ENCODE peak calls at places on chromosomes 1 and 21, in five cellular contexts. One of them, this sample, is unnamed.

GRCh38 chr1:23638188-23638619 is 53.4 kb upstream of the RPL11 start:
- DNase-seq in BJ: no peak
- DNase-seq in GM12865: no peak
- DNase-seq in tibial artery: no peak
- DNase-seq in upper lobe of right lung: no peak
- DNase-seq in this sample: no peak

GRCh38 chr1:153881764-153882163 is 41.0 kb downstream of the GATAD2B start:
- DNase-seq in BJ: no peak
- DNase-seq in GM12865: no peak
- DNase-seq in tibial artery: no peak
- DNase-seq in upper lobe of right lung: no peak
- DNase-seq in this sample: no peak

GRCh38 chr1:119623651-119624050 is 24.4 kb downstream of the ZNF697 start:
- DNase-seq in BJ: no peak
- DNase-seq in GM12865: no peak
- DNase-seq in tibial artery: no peak
- DNase-seq in upper lobe of right lung: no peak
- DNase-seq in this sample: no peak

GRCh38 chr1:61255324-61255703 is 173.0 kb downstream of the NFIA start:
- DNase-seq in BJ: no peak
- DNase-seq in GM12865: no peak
- DNase-seq in tibial artery: no peak
- DNase-seq in upper lobe of right lung: no peak
- DNase-seq in this sample: no peak

GRCh38 chr1:154557939-154558609 is 388 bp downstream of the UBE2Q1 start:
- DNase-seq in BJ: no peak
- DNase-seq in GM12865: peak; percentile 61
- DNase-seq in tibial artery: peak; percentile 77
- DNase-seq in upper lobe of right lung: peak; percentile 85
- DNase-seq in this sample: no peak

GRCh38 chr1:18547460-18547859 is 66.7 kb downstream of the KLHDC7A start:
- DNase-seq in BJ: no peak
- DNase-seq in GM12865: no peak
- DNase-seq in tibial artery: no peak
- DNase-seq in upper lobe of right lung: no peak
- DNase-seq in this sample: no peak

GRCh38 chr1:25873120-25873519 is 2.4 kb downstream of the PAQR7 start:
- DNase-seq in BJ: no peak
- DNase-seq in GM12865: peak; percentile 20
- DNase-seq in tibial artery: no peak
- DNase-seq in upper lobe of right lung: peak; percentile 36
- DNase-seq in this sample: no peak

GRCh38 chr21:37636152-37636860 is 269.7 kb downstream of the DYRK1A start:
- DNase-seq in BJ: peak; percentile 87
- DNase-seq in GM12865: no peak
- DNase-seq in tibial artery: no peak
- DNase-seq in upper lobe of right lung: no peak
- DNase-seq in this sample: no peak

GRCh38 chr1:36083635-36084501 is at the start of gene TEKT2:
- DNase-seq in BJ: no peak
- DNase-seq in GM12865: no peak
- DNase-seq in tibial artery: no peak
- DNase-seq in upper lobe of right lung: peak; percentile 73
- DNase-seq in this sample: no peak

GRCh38 chr1:55056632-55056992 is 17.3 kb downstream of the PCSK9 start:
- DNase-seq in BJ: no peak
- DNase-seq in GM12865: no peak
- DNase-seq in tibial artery: peak; percentile 55
- DNase-seq in upper lobe of right lung: no peak
- DNase-seq in this sample: no peak

GRCh38 chr1:2552189-2552588 is 4.0 kb upstream of the TNFRSF14 start:
- DNase-seq in BJ: no peak
- DNase-seq in GM12865: no peak
- DNase-seq in tibial artery: no peak
- DNase-seq in upper lobe of right lung: no peak
- DNase-seq in this sample: no peak

GRCh38 chr1:115283249-115283648 is 54.8 kb downstream of the NGF start:
- DNase-seq in BJ: no peak
- DNase-seq in GM12865: no peak
- DNase-seq in tibial artery: peak; percentile 79
- DNase-seq in upper lobe of right lung: no peak
- DNase-seq in this sample: no peak

GRCh38 chr1:117952386-117952785 is 22.8 kb downstream of the WDR3 start:
- DNase-seq in BJ: no peak
- DNase-seq in GM12865: no peak
- DNase-seq in tibial artery: no peak
- DNase-seq in upper lobe of right lung: no peak
- DNase-seq in this sample: no peak

GRCh38 chr1:109040627-109041613 is 982 bp downstream of the WDR47 start:
- DNase-seq in BJ: no peak
- DNase-seq in GM12865: peak; percentile 33
- DNase-seq in tibial artery: no peak
- DNase-seq in upper lobe of right lung: no peak
- DNase-seq in this sample: no peak

GRCh38 chr1:41364444-41365319 is 3.4 kb downstream of the FOXO6 start:
- DNase-seq in BJ: no peak
- DNase-seq in GM12865: no peak
- DNase-seq in tibial artery: no peak
- DNase-seq in upper lobe of right lung: no peak
- DNase-seq in this sample: no peak

GRCh38 chr1:84582802-84583587 is 8.8 kb upstream of the CTBS start:
- DNase-seq in BJ: no peak
- DNase-seq in GM12865: peak; percentile 27
- DNase-seq in tibial artery: no peak
- DNase-seq in upper lobe of right lung: no peak
- DNase-seq in this sample: no peak

GRCh38 chr1:34128186-34128889 is 36.7 kb downstream of the CSMD2 start:
- DNase-seq in BJ: no peak
- DNase-seq in GM12865: no peak
- DNase-seq in tibial artery: no peak
- DNase-seq in upper lobe of right lung: no peak
- DNase-seq in this sample: no peak

GRCh38 chr1:108691886-108692723 is at the start of gene PRPF38B:
- DNase-seq in BJ: peak; percentile 44
- DNase-seq in GM12865: peak; percentile 95
- DNase-seq in tibial artery: peak; percentile 96
- DNase-seq in upper lobe of right lung: peak; percentile 98
- DNase-seq in this sample: peak; percentile 68

GRCh38 chr1:231390071-231390470 is 32.0 kb downstream of the EGLN1 start:
- DNase-seq in BJ: no peak
- DNase-seq in GM12865: no peak
- DNase-seq in tibial artery: no peak
- DNase-seq in upper lobe of right lung: no peak
- DNase-seq in this sample: no peak

GRCh38 chr1:110542730-110543129 is 23.8 kb upstream of the KCNA10 start:
- DNase-seq in BJ: no peak
- DNase-seq in GM12865: peak; percentile 56
- DNase-seq in tibial artery: no peak
- DNase-seq in upper lobe of right lung: no peak
- DNase-seq in this sample: no peak

GRCh38 chr1:2135425-2135824 is 59.1 kb downstream of the FAAP20 start:
- DNase-seq in BJ: peak; percentile 77
- DNase-seq in GM12865: no peak
- DNase-seq in tibial artery: peak; percentile 78
- DNase-seq in upper lobe of right lung: peak; percentile 91
- DNase-seq in this sample: no peak

GRCh38 chr1:163063131-163064059 is 5.8 kb upstream of the RGS4 start:
- DNase-seq in BJ: no peak
- DNase-seq in GM12865: no peak
- DNase-seq in tibial artery: no peak
- DNase-seq in upper lobe of right lung: no peak
- DNase-seq in this sample: no peak

GRCh38 chr1:156894001-156894400 is 483 bp downstream of the PEAR1 start:
- DNase-seq in BJ: no peak
- DNase-seq in GM12865: no peak
- DNase-seq in tibial artery: no peak
- DNase-seq in upper lobe of right lung: no peak
- DNase-seq in this sample: no peak

GRCh38 chr1:77282187-77282865 is 507 bp downstream of the AK5 start:
- DNase-seq in BJ: no peak
- DNase-seq in GM12865: no peak
- DNase-seq in tibial artery: no peak
- DNase-seq in upper lobe of right lung: peak; percentile 58
- DNase-seq in this sample: no peak

GRCh38 chr1:228014235-228014930 is 7.6 kb downstream of the WNT3A start:
- DNase-seq in BJ: no peak
- DNase-seq in GM12865: no peak
- DNase-seq in tibial artery: peak; percentile 24
- DNase-seq in upper lobe of right lung: peak; percentile 55
- DNase-seq in this sample: no peak

GRCh38 chr21:16198546-16198945 is 468.8 kb downstream of the USP25 start:
- DNase-seq in BJ: no peak
- DNase-seq in GM12865: no peak
- DNase-seq in tibial artery: no peak
- DNase-seq in upper lobe of right lung: no peak
- DNase-seq in this sample: no peak

GRCh38 chr1:74856174-74856573 is 123.2 kb downstream of the TYW3 start:
- DNase-seq in BJ: no peak
- DNase-seq in GM12865: no peak
- DNase-seq in tibial artery: no peak
- DNase-seq in upper lobe of right lung: no peak
- DNase-seq in this sample: no peak
- H3K4me3 ChIP-seq in BJ: no peak overlapping the region
- H3K4me3 ChIP-seq in GM12865: no peak overlapping the region
- H3K4me3 ChIP-seq in tibial artery: no peak overlapping the region
- H3K4me3 ChIP-seq in upper lobe of right lung: no peak overlapping the region
- H3K4me3 ChIP-seq in this sample: no peak overlapping the region

GRCh38 chr1:78607944-78608343 is 12.3 kb upstream of the IFI44L start:
- DNase-seq in BJ: no peak
- DNase-seq in GM12865: no peak
- DNase-seq in tibial artery: no peak
- DNase-seq in upper lobe of right lung: no peak
- DNase-seq in this sample: no peak
- TF ChIP-seq CTCF in BJ: no peak
- TF ChIP-seq CTCF in GM12865: no peak
- TF ChIP-seq CTCF in tibial artery: no peak
- TF ChIP-seq CTCF in upper lobe of right lung: no peak
- TF ChIP-seq CTCF in this sample: peak; percentile 29

GRCh38 chr1:243587823-243588560 is 262.1 kb downstream of the AKT3 start:
- DNase-seq in BJ: no peak
- DNase-seq in GM12865: peak; percentile 81
- DNase-seq in tibial artery: no peak
- DNase-seq in upper lobe of right lung: no peak
- DNase-seq in this sample: peak; percentile 78
- H3K4me3 ChIP-seq in BJ: no peak overlapping the region
- H3K4me3 ChIP-seq in GM12865: no peak overlapping the region
- H3K4me3 ChIP-seq in tibial artery: no peak overlapping the region
- H3K4me3 ChIP-seq in upper lobe of right lung: no peak overlapping the region
- H3K4me3 ChIP-seq in this sample: no peak overlapping the region

GRCh38 chr1:184210822-184211221 is 159.3 kb downstream of the TSEN15 start:
- DNase-seq in BJ: no peak
- DNase-seq in GM12865: peak; percentile 44
- DNase-seq in tibial artery: no peak
- DNase-seq in upper lobe of right lung: no peak
- DNase-seq in this sample: no peak
- TF ChIP-seq CTCF in BJ: no peak
- TF ChIP-seq CTCF in GM12865: peak; percentile 9
- TF ChIP-seq CTCF in tibial artery: no peak
- TF ChIP-seq CTCF in upper lobe of right lung: no peak
- TF ChIP-seq CTCF in this sample: no peak